ENCODE peak calls at places on chromosomes 11 and 22, in six cellular contexts. B is lung microvascular endothelial cell, D is NCI-H2081, L is adrenal gland, P is NT2/D1, I is uterus. C is an unnamed sample.

GRCh38 chr11:70836071-70836470 is 416.3 kb downstream of the SHANK2 start:
- DNase-seq in B (no peak), D (no peak), L (no peak), P (no peak), I (no peak), C (no peak)

GRCh38 chr11:64971421-64972233 is at the start of gene MAJIN:
- DNase-seq in B (peak; percentile 89), D (no peak), L (peak; percentile 82), P (no peak), I (peak; percentile 61), C (no peak)

GRCh38 chr22:43446881-43447280 is 35.1 kb downstream of the MPPED1 start:
- DNase-seq in B (peak; percentile 35), D (peak; percentile 85), L (no peak), P (no peak), I (no peak), C (no peak)

GRCh38 chr22:22891139-22891621 is 3.6 kb downstream of the IGLL5 start:
- DNase-seq in B (no peak), D (no peak), L (no peak), P (no peak), I (no peak), C (no peak)

GRCh38 chr22:45302047-45302446 is 7.7 kb upstream of the FAM118A start:
- DNase-seq in B (peak; percentile 62), D (no peak), L (no peak), P (no peak), I (no peak), C (no peak)

GRCh38 chr11:108703916-108704315 is 39.0 kb downstream of the DDX10 start:
- DNase-seq in B (no peak), D (no peak), L (no peak), P (no peak), I (no peak), C (no peak)

GRCh38 chr11:9893474-9893873 is 229.6 kb downstream of the SWAP70 start:
- DNase-seq in B (no peak), D (no peak), L (no peak), P (no peak), I (no peak), C (no peak)

GRCh38 chr11:90874971-90875370 is 652.1 kb upstream of the CHORDC1 start:
- DNase-seq in B (no peak), D (no peak), L (no peak), P (no peak), I (no peak), C (no peak)

GRCh38 chr11:84345597-84345996 is 1059.4 kb upstream of the CCDC90B start:
- DNase-seq in B (no peak), D (no peak), L (no peak), P (no peak), I (no peak), C (no peak)

GRCh38 chr11:36075053-36075452 is 131.2 kb downstream of the LDLRAD3 start:
- DNase-seq in B (no peak), D (no peak), L (peak; percentile 18), P (no peak), I (no peak), C (peak; percentile 84)

GRCh38 chr11:111635706-111636045 is 33.4 kb downstream of the SIK2 start:
- DNase-seq in B (no peak), D (peak; percentile 59), L (peak; percentile 43), P (no peak), I (peak; percentile 35), C (no peak)

GRCh38 chr11:2804189-2804588 is 81.4 kb downstream of the CDKN1C start:
- DNase-seq in B (no peak), D (no peak), L (peak; percentile 4), P (no peak), I (peak; percentile 13), C (no peak)

GRCh38 chr11:75298191-75298590 is 53.3 kb downstream of the ARRB1 start:
- DNase-seq in B (no peak), D (no peak), L (no peak), P (no peak), I (no peak), C (no peak)

GRCh38 chr22:48596111-48596860 is 1231.4 kb downstream of the BRD1 start:
- DNase-seq in B (no peak), D (no peak), L (no peak), P (no peak), I (no peak), C (no peak)

GRCh38 chr22:20741634-20742581 is 32.0 kb upstream of the SERPIND1 start:
- DNase-seq in B (peak; percentile 57), D (peak; percentile 43), L (no peak), P (no peak), I (no peak), C (no peak)

GRCh38 chr22:45429424-45429823 is 15.9 kb downstream of the RIBC2 start:
- DNase-seq in B (no peak), D (no peak), L (no peak), P (no peak), I (peak; percentile 11), C (no peak)

GRCh38 chr11:13074714-13075464 is 65.8 kb downstream of the RASSF10 start:
- DNase-seq in B (peak; percentile 23), D (no peak), L (no peak), P (no peak), I (no peak), C (no peak)

GRCh38 chr11:72023335-72023734 is 24.6 kb downstream of the IL18BP start:
- DNase-seq in B (no peak), D (no peak), L (no peak), P (no peak), I (no peak), C (no peak)

GRCh38 chr11:3340025-3340424 is 38.9 kb downstream of the ZNF195 start:
- DNase-seq in B (no peak), D (no peak), L (no peak), P (no peak), I (no peak), C (no peak)

GRCh38 chr11:9264381-9265210 is 554 bp downstream of the DENND5A start:
- DNase-seq in B (peak; percentile 46), D (no peak), L (peak; percentile 79), P (no peak), I (peak; percentile 73), C (no peak)

GRCh38 chr11:86954288-86955110 is 696 bp downstream of the FZD4 start:
- DNase-seq in B (peak; percentile 54), D (peak; percentile 6), L (peak; percentile 29), P (no peak), I (peak; percentile 46), C (no peak)

GRCh38 chr11:2814751-2815150 is 70.8 kb downstream of the CDKN1C start:
- DNase-seq in B (no peak), D (no peak), L (no peak), P (no peak), I (peak; percentile 52), C (no peak)